ENCODE peak calls at places on chromosomes 1 and 21, in eight cellular contexts. One of them, this sample, is unnamed.

GRCh38 chr21:41167348-41168342 is at the start of gene BACE2:
- DNase-seq in stimulated activated CD4-positive, alpha-beta T cell treated with anti-CD3 and anti-CD28 coated beads, Interleukin-12 subunit alpha, Interleukin-12 subunit beta, amount 100 ng/mL, for 4 hours: peak
- DNase-seq in H54: peak
- DNase-seq in NCI-H345: peak
- DNase-seq in PC-9: peak
- DNase-seq in nephron progenitor cell: peak
- DNase-seq in Right ventricle myocardium inferior: peak
- DNase-seq in NCI-H1105: peak
- DNase-seq in this sample: peak

GRCh38 chr21:45326169-45326833 is 38.6 kb upstream of the POFUT2 start:
- DNase-seq in stimulated activated CD4-positive, alpha-beta T cell treated with anti-CD3 and anti-CD28 coated beads, Interleukin-12 subunit alpha, Interleukin-12 subunit beta, amount 100 ng/mL, for 4 hours: no peak
- DNase-seq in H54: no peak
- DNase-seq in NCI-H345: no peak
- DNase-seq in PC-9: no peak
- DNase-seq in nephron progenitor cell: no peak
- DNase-seq in Right ventricle myocardium inferior: peak
- DNase-seq in NCI-H1105: no peak
- DNase-seq in this sample: no peak

GRCh38 chr1:65979145-65979544 is 186.4 kb downstream of the PDE4B start:
- DNase-seq in stimulated activated CD4-positive, alpha-beta T cell treated with anti-CD3 and anti-CD28 coated beads, Interleukin-12 subunit alpha, Interleukin-12 subunit beta, amount 100 ng/mL, for 4 hours: no peak
- DNase-seq in H54: no peak
- DNase-seq in NCI-H345: no peak
- DNase-seq in PC-9: no peak
- DNase-seq in nephron progenitor cell: no peak
- DNase-seq in Right ventricle myocardium inferior: no peak
- DNase-seq in NCI-H1105: no peak
- DNase-seq in this sample: no peak

GRCh38 chr1:102578806-102579205 is 529.5 kb downstream of the COL11A1 start:
- DNase-seq in stimulated activated CD4-positive, alpha-beta T cell treated with anti-CD3 and anti-CD28 coated beads, Interleukin-12 subunit alpha, Interleukin-12 subunit beta, amount 100 ng/mL, for 4 hours: no peak
- DNase-seq in H54: no peak
- DNase-seq in NCI-H345: no peak
- DNase-seq in PC-9: no peak
- DNase-seq in nephron progenitor cell: no peak
- DNase-seq in Right ventricle myocardium inferior: no peak
- DNase-seq in NCI-H1105: no peak
- DNase-seq in this sample: no peak

GRCh38 chr1:54977938-54978337 is 2.5 kb upstream of the TMEM61 start:
- DNase-seq in stimulated activated CD4-positive, alpha-beta T cell treated with anti-CD3 and anti-CD28 coated beads, Interleukin-12 subunit alpha, Interleukin-12 subunit beta, amount 100 ng/mL, for 4 hours: no peak
- DNase-seq in H54: no peak
- DNase-seq in NCI-H345: peak
- DNase-seq in PC-9: no peak
- DNase-seq in nephron progenitor cell: no peak
- DNase-seq in Right ventricle myocardium inferior: no peak
- DNase-seq in NCI-H1105: no peak
- DNase-seq in this sample: no peak

GRCh38 chr1:117051224-117052064 is 8.7 kb upstream of the TTF2 start:
- DNase-seq in stimulated activated CD4-positive, alpha-beta T cell treated with anti-CD3 and anti-CD28 coated beads, Interleukin-12 subunit alpha, Interleukin-12 subunit beta, amount 100 ng/mL, for 4 hours: peak
- DNase-seq in H54: no peak
- DNase-seq in NCI-H345: no peak
- DNase-seq in PC-9: peak
- DNase-seq in nephron progenitor cell: no peak
- DNase-seq in Right ventricle myocardium inferior: no peak
- DNase-seq in NCI-H1105: no peak
- DNase-seq in this sample: no peak

GRCh38 chr21:15841856-15842564 is 112.2 kb downstream of the USP25 start:
- DNase-seq in stimulated activated CD4-positive, alpha-beta T cell treated with anti-CD3 and anti-CD28 coated beads, Interleukin-12 subunit alpha, Interleukin-12 subunit beta, amount 100 ng/mL, for 4 hours: no peak
- DNase-seq in H54: no peak
- DNase-seq in NCI-H345: no peak
- DNase-seq in PC-9: no peak
- DNase-seq in nephron progenitor cell: no peak
- DNase-seq in Right ventricle myocardium inferior: no peak
- DNase-seq in NCI-H1105: no peak
- DNase-seq in this sample: no peak

GRCh38 chr21:46065215-46065992 is 32.5 kb upstream of the COL6A2 start:
- DNase-seq in stimulated activated CD4-positive, alpha-beta T cell treated with anti-CD3 and anti-CD28 coated beads, Interleukin-12 subunit alpha, Interleukin-12 subunit beta, amount 100 ng/mL, for 4 hours: no peak
- DNase-seq in H54: peak
- DNase-seq in NCI-H345: no peak
- DNase-seq in PC-9: no peak
- DNase-seq in nephron progenitor cell: no peak
- DNase-seq in Right ventricle myocardium inferior: peak
- DNase-seq in NCI-H1105: no peak
- DNase-seq in this sample: peak

GRCh38 chr21:37166733-37167132 is 93.7 kb downstream of the TTC3 start:
- DNase-seq in stimulated activated CD4-positive, alpha-beta T cell treated with anti-CD3 and anti-CD28 coated beads, Interleukin-12 subunit alpha, Interleukin-12 subunit beta, amount 100 ng/mL, for 4 hours: no peak
- DNase-seq in H54: peak
- DNase-seq in NCI-H345: no peak
- DNase-seq in PC-9: no peak
- DNase-seq in nephron progenitor cell: no peak
- DNase-seq in Right ventricle myocardium inferior: no peak
- DNase-seq in NCI-H1105: peak
- DNase-seq in this sample: no peak

GRCh38 chr1:201095581-201096531 is 16.4 kb downstream of the CACNA1S start:
- DNase-seq in stimulated activated CD4-positive, alpha-beta T cell treated with anti-CD3 and anti-CD28 coated beads, Interleukin-12 subunit alpha, Interleukin-12 subunit beta, amount 100 ng/mL, for 4 hours: no peak
- DNase-seq in H54: no peak
- DNase-seq in NCI-H345: no peak
- DNase-seq in PC-9: no peak
- DNase-seq in nephron progenitor cell: no peak
- DNase-seq in Right ventricle myocardium inferior: no peak
- DNase-seq in NCI-H1105: no peak
- DNase-seq in this sample: no peak

This sample was measured in esophagus muscularis mucosa.